ENCODE peak calls at places on chromosomes 6 and 20, in five cellular contexts. K is prostate gland, O is sigmoid colon, C is MM.1S, S is lower lobe of right lung. Q is an unnamed sample.

GRCh38 chr6:10429638-10430427 is 15.0 kb upstream of the TFAP2A start:
- DNase-seq in C (peak; percentile 77), S (no peak), K (no peak), O (no peak), Q (peak; percentile 49)

GRCh38 chr20:21705466-21706344 is at the start of gene PAX1:
- DNase-seq in S (no peak), C (peak; percentile 25), K (no peak), O (no peak), Q (no peak)

GRCh38 chr20:561437-562231 is 18.0 kb upstream of the CSNK2A1 start:
- DNase-seq in S (no peak), C (peak; percentile 65), O (peak; percentile 73), K (peak; percentile 39), Q (peak; percentile 73)

GRCh38 chr6:45923831-45924391 is 91.7 kb downstream of the CLIC5 start:
- DNase-seq in O (no peak), S (no peak), K (no peak), C (peak; percentile 24), Q (no peak)

GRCh38 chr20:45588800-45589199 is 9.7 kb upstream of the WFDC8 start:
- DNase-seq in K (no peak), C (no peak), O (no peak), S (no peak), Q (no peak)

GRCh38 chr6:106473807-106474206 is 113.3 kb downstream of the CRYBG1 start:
- DNase-seq in S (no peak), O (no peak), C (no peak), K (no peak), Q (no peak)

GRCh38 chr6:107991939-107992560 is 34.0 kb upstream of the SEC63 start:
- DNase-seq in K (no peak), O (no peak), C (no peak), S (no peak), Q (no peak)

GRCh38 chr6:88856566-88856965 is 106.9 kb downstream of the RNGTT start:
- DNase-seq in C (no peak), S (no peak), K (no peak), O (no peak), Q (no peak)

GRCh38 chr20:24453917-24454316 is 15.5 kb upstream of the SYNDIG1 start:
- DNase-seq in K (no peak), S (no peak), O (no peak), C (no peak), Q (no peak)

GRCh38 chr6:70289299-70289698 is 13.6 kb downstream of the COL9A1 start:
- DNase-seq in S (no peak), C (no peak), K (no peak), O (no peak), Q (no peak)

GRCh38 chr6:1396952-1397868 is 7.8 kb downstream of the FOXF2 start:
- DNase-seq in K (peak; percentile 66), O (peak; percentile 89), C (peak; percentile 78), S (peak; percentile 77), Q (peak; percentile 53)

GRCh38 chr20:36055145-36055544 is 86.8 kb downstream of the CNBD2 start:
- DNase-seq in S (no peak), O (no peak), K (no peak), C (no peak), Q (no peak)
- H3K27ac ChIP-seq in S (no peak overlapping the region), O (no peak overlapping the region), K (no peak overlapping the region), C (no peak overlapping the region), Q (no peak overlapping the region)

DNA sequence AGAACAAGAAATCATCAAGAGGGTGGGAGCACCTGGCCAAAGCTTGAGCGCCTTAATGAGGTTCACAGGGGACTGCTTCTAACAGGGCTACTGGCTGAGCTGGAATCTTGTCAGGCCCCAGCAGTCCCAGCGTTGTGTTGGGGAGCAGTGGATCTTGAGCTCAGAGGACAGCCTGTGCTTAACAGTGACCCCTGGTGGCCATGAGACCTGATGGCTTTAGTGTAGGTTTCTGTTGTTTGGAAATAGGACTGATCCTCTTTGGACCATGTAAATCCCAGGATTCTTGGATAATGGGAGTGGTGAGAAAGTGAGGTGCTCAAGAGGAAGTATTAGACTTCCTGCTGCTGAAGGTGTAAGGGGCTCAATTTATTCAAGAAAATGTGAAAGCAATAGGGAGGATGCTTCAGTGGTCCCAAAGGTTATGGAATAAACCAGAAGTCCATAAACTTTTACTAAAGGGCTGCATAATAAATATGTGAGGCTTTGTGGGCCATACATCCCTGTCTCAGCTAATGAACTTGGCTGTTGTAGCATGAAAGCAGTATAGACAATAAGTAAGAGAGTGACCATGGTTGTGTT is 216.2 kb downstream of the NFATC2 start:
- DNase-seq in O (no peak), C (peak; percentile 51), K (peak; percentile 50), S (peak; percentile 61), Q (peak; percentile 60)
- H3K27ac ChIP-seq in O (no peak overlapping the region), C (no peak overlapping the region), K (no peak overlapping the region), S (no peak overlapping the region), Q (no peak overlapping the region)

GRCh38 chr20:44141873-44142272 is 45.1 kb downstream of the JPH2 start:
- DNase-seq in O (peak; percentile 54), K (no peak), S (no peak), C (no peak), Q (no peak)

GRCh38 chr20:44138859-44139258 is 48.1 kb downstream of the JPH2 start:
- DNase-seq in S (no peak), C (no peak), K (no peak), O (peak; percentile 64), Q (no peak)

GRCh38 chr20:44145131-44145770 is 41.7 kb downstream of the JPH2 start:
- DNase-seq in C (no peak), O (peak; percentile 65), K (no peak), S (no peak), Q (no peak)

GRCh38 chr20:44142416-44142815 is 44.6 kb downstream of the JPH2 start:
- DNase-seq in O (peak; percentile 62), S (no peak), K (no peak), C (no peak), Q (no peak)

GRCh38 chr20:44143896-44144295 is 43.1 kb downstream of the JPH2 start:
- DNase-seq in O (peak; percentile 83), C (no peak), S (no peak), K (no peak), Q (no peak)
- H3K27ac ChIP-seq in O (peak overlapping the region; percentile 92), C (no peak overlapping the region), S (no peak overlapping the region), K (peak overlapping the region; percentile 40), Q (peak overlapping the region; percentile 7)

GRCh38 chr20:56860413-56860812 is 231.3 kb downstream of the TFAP2C start:
- DNase-seq in S (no peak), K (no peak), C (no peak), O (no peak), Q (no peak)
- H3K27ac ChIP-seq in S (no peak overlapping the region), K (no peak overlapping the region), C (no peak overlapping the region), O (peak overlapping the region; percentile 72), Q (no peak overlapping the region)

GRCh38 chr6:121890307-121890910 is 455.0 kb downstream of the GJA1 start:
- DNase-seq in S (no peak), K (no peak), C (no peak), O (no peak), Q (no peak)
- H3K27ac ChIP-seq in S (no peak overlapping the region), K (no peak overlapping the region), C (no peak overlapping the region), O (no peak overlapping the region), Q (no peak overlapping the region)

DNA sequence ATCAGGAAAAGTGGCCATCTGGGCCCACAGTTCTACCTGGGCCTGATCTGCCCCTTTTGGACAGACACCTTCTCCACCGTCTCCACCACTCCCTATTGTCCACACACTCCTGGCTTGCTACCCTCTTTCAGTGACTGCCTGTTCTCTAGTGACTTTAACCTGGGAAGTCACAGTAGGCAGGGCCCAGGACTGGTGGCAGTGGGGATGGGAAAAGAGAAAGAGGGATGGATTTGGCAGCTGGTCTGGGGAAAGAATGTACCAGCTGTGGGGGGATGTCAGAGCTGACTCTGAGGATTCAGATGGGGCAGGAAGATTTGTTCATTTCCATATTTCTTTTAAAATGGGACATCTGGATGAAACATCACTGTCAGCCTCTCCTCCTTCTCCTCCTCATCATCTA is 85.5 kb downstream of the SULF2 start:
- DNase-seq in K (no peak), S (no peak), C (no peak), O (no peak), Q (no peak)
- H3K27ac ChIP-seq in K (no peak overlapping the region), S (no peak overlapping the region), C (no peak overlapping the region), O (no peak overlapping the region), Q (no peak overlapping the region)

GRCh38 chr6:17283074-17283473 is 1.9 kb downstream of the RBM24 start:
- DNase-seq in C (no peak), K (no peak), O (no peak), S (no peak), Q (no peak)

GRCh38 chr6:17280138-17280537 is 1.0 kb upstream of the RBM24 start:
- DNase-seq in S (no peak), K (no peak), C (no peak), O (no peak), Q (no peak)

GRCh38 chr6:17281100-17281496 is at the start of gene RBM24:
- DNase-seq in C (peak; percentile 45), K (peak; percentile 40), O (peak; percentile 88), S (peak; percentile 70), Q (peak; percentile 55)

GRCh38 chr6:17280552-17281090 is 540 bp upstream of the RBM24 start:
- DNase-seq in K (no peak), S (peak; percentile 50), C (no peak), O (peak; percentile 77), Q (peak; percentile 19)

GRCh38 chr6:17281497-17282481 is 628 bp downstream of the RBM24 start:
- DNase-seq in O (peak; percentile 68), C (no peak), K (no peak), S (no peak), Q (peak; percentile 13)
- H3K27ac ChIP-seq in O (peak overlapping the region; percentile 95), C (no peak overlapping the region), K (peak overlapping the region; percentile 76), S (no peak overlapping the region), Q (peak overlapping the region; percentile 63)

GRCh38 chr20:53818457-53819177 is 225.0 kb upstream of the ZNF217 start:
- DNase-seq in K (no peak), S (no peak), O (no peak), C (no peak), Q (no peak)
- H3K27ac ChIP-seq in K (no peak overlapping the region), S (no peak overlapping the region), O (no peak overlapping the region), C (no peak overlapping the region), Q (no peak overlapping the region)

GRCh38 chr20:55947701-55948100 is 57.6 kb downstream of the CBLN4 start:
- DNase-seq in O (no peak), K (no peak), S (no peak), C (no peak), Q (no peak)

DNA sequence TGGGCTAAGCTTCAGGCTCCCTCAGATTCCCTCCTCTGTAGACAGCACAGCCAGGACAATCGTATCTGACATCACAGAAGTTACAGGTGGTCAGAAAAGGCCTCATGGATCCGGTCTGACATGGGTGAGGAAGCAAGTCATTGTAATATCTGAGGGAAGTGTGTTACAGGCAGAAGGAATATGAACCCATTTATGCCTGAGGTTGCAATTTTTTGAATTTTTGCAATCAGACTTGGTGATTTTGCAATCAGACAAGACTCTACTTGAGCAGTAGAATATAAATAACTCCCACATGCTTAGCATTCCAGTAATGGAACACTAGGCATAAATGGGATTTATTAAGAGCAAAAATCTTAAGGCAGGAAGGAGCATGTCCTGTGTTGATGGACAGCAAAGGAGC is 52.1 kb downstream of the CBLN4 start:
- DNase-seq in K (no peak), C (no peak), S (no peak), O (no peak), Q (no peak)
- H3K27ac ChIP-seq in K (no peak overlapping the region), C (no peak overlapping the region), S (no peak overlapping the region), O (no peak overlapping the region), Q (no peak overlapping the region)